ENCODE peak calls at places on chromosomes 4 and X, in nine cellular contexts. S, D, Z, B, F, T, H, P and L are unnamed samples.

GRCh38 chr4:66357316-66357715 is 687.0 kb upstream of the EPHA5 start:
- DNase-seq in D (no peak), S (no peak), F (no peak), H (peak; percentile 68), P (no peak), Z (no peak), B (no peak), T (no peak), L (no peak)

GRCh38 chr4:73735231-73735630 is 5.1 kb upstream of the CXCL8 start:
- DNase-seq in F (no peak), B (no peak), S (no peak), P (no peak), Z (no peak), T (peak; percentile 33), H (peak; percentile 50), D (no peak), L (peak; percentile 9)

GRCh38 chr4:174365018-174365587 is 81.4 kb downstream of the CEP44 start:
- DNase-seq in P (no peak), Z (peak; percentile 52), T (no peak), H (peak; percentile 45), B (peak; percentile 44), F (peak; percentile 4), S (peak; percentile 21), D (no peak), L (peak; percentile 6)

GRCh38 chr4:74444891-74445642 is at the start of gene AREG:
- DNase-seq in D (peak; percentile 85), H (peak; percentile 65), T (peak; percentile 74), P (peak; percentile 79), F (no peak), B (peak; percentile 75), S (no peak), Z (peak; percentile 80), L (peak; percentile 90)

GRCh38 chr4:2186133-2186864 is 55.6 kb downstream of the HAUS3 start:
- DNase-seq in D (no peak), F (no peak), S (peak; percentile 48), H (peak; percentile 7), T (no peak), Z (no peak), B (peak; percentile 83), P (no peak), L (no peak)

GRCh38 chr4:165711436-165711835 is 161.6 kb upstream of the TLL1 start:
- DNase-seq in P (no peak), B (no peak), D (no peak), S (no peak), T (no peak), Z (no peak), F (no peak), H (no peak), L (no peak)

GRCh38 chr4:187184513-187184912 is 460.9 kb upstream of the FAT1 start:
- DNase-seq in P (no peak), S (peak; percentile 16), H (no peak), T (no peak), D (no peak), Z (no peak), B (no peak), F (no peak), L (no peak)

GRCh38 chr4:20203508-20203907 is 48.2 kb upstream of the SLIT2 start:
- DNase-seq in B (no peak), S (no peak), Z (no peak), H (peak; percentile 79), F (no peak), D (no peak), P (peak; percentile 39), T (no peak), L (no peak)

GRCh38 chr4:107603430-107603829 is 116.6 kb downstream of the PAPSS1 start:
- DNase-seq in S (no peak), H (peak; percentile 58), Z (no peak), F (no peak), P (no peak), B (no peak), D (no peak), T (no peak), L (no peak)

GRCh38 chr4:98794565-98795205 is 134.2 kb downstream of the EIF4E start:
- DNase-seq in F (no peak), D (no peak), B (peak; percentile 81), P (no peak), T (no peak), Z (no peak), S (no peak), H (peak; percentile 54), L (no peak)

GRCh38 chr4:127622923-127623754 is 9.6 kb upstream of the INTU start:
- DNase-seq in F (no peak), S (peak; percentile 42), T (no peak), B (peak; percentile 83), D (no peak), H (peak; percentile 54), P (no peak), Z (peak; percentile 48), L (no peak)

GRCh38 chrX:134718329-134719317 is 60.4 kb upstream of the PLAC1 start:
- DNase-seq in T (no peak), F (no peak), H (peak; percentile 86), B (peak; percentile 95), D (no peak), S (no peak), P (peak; percentile 22), Z (peak; percentile 74), L (no peak)

GRCh38 chrX:138487866-138488265 is 223.7 kb downstream of the FGF13 start:
- DNase-seq in F (no peak), D (no peak), H (no peak), B (peak; percentile 44), P (no peak), S (no peak), Z (no peak), T (no peak), L (no peak)

GRCh38 chr4:98657531-98658286 is 702 bp downstream of the TSPAN5 start:
- DNase-seq in S (peak; percentile 78), T (peak; percentile 36), D (no peak), Z (peak; percentile 56), F (peak; percentile 59), P (no peak), H (peak; percentile 75), B (peak; percentile 54), L (peak; percentile 19)

GRCh38 chr4:24968992-24969391 is 56.1 kb upstream of the CCDC149 start:
- DNase-seq in Z (no peak), D (no peak), F (no peak), B (no peak), H (no peak), T (no peak), P (no peak), S (no peak), L (no peak)

GRCh38 chr4:185290018-185290607 is 80.7 kb downstream of the SNX25 start:
- DNase-seq in T (no peak), H (no peak), S (no peak), D (no peak), F (no peak), P (no peak), B (no peak), Z (no peak), L (no peak)

GRCh38 chr4:54099959-54100606 is at the start of gene GSX2:
- DNase-seq in F (no peak), Z (no peak), D (no peak), S (no peak), T (peak; percentile 40), B (peak; percentile 11), H (no peak), P (no peak), L (no peak)

GRCh38 chr4:88244056-88244455 is 40.3 kb downstream of the PPM1K start:
- DNase-seq in Z (no peak), T (no peak), D (no peak), S (no peak), B (no peak), F (no peak), P (no peak), H (no peak), L (no peak)

GRCh38 chrX:129540068-129540653 is at the start of gene OCRL:
- DNase-seq in F (peak; percentile 12), H (peak; percentile 64), S (peak; percentile 85), P (peak; percentile 20), T (peak; percentile 76), Z (peak; percentile 62), B (peak; percentile 75), D (peak; percentile 95), L (peak; percentile 55)

GRCh38 chr4:7192252-7193039 is at the start of gene SORCS2:
- DNase-seq in T (peak; percentile 86), D (peak; percentile 90), H (peak; percentile 36), F (peak; percentile 51), B (peak; percentile 70), Z (peak; percentile 62), P (no peak), S (peak; percentile 67), L (peak; percentile 74)

GRCh38 chr4:57553695-57554094 is 443.5 kb upstream of the IGFBP7 start:
- DNase-seq in Z (no peak), B (no peak), D (no peak), H (no peak), S (no peak), T (no peak), F (peak; percentile 11), P (no peak), L (no peak)

GRCh38 chrX:129781134-129782014 is 1.6 kb downstream of the SASH3 start:
- DNase-seq in B (peak; percentile 60), F (no peak), T (peak; percentile 76), H (no peak), D (no peak), Z (no peak), S (no peak), P (no peak), L (peak; percentile 71)

GRCh38 chr4:137640156-137640837 is 108.0 kb upstream of the PCDH18 start:
- DNase-seq in B (no peak), F (no peak), H (no peak), S (no peak), Z (no peak), P (no peak), D (no peak), T (peak; percentile 18), L (no peak)

GRCh38 chrX:87900320-87900908 is 382.8 kb downstream of the KLHL4 start:
- DNase-seq in H (no peak), D (no peak), Z (peak; percentile 68), B (no peak), T (no peak), S (no peak), P (no peak), F (no peak), L (no peak)

GRCh38 chr4:102445213-102445612 is 55.9 kb upstream of the NFKB1 start:
- DNase-seq in B (no peak), P (no peak), Z (no peak), F (no peak), T (no peak), H (no peak), D (no peak), S (no peak), L (no peak)

GRCh38 chr4:14827111-14827510 is 175.2 kb upstream of the CPEB2 start:
- DNase-seq in B (no peak), F (no peak), T (no peak), H (peak; percentile 56), D (no peak), P (no peak), S (no peak), Z (no peak), L (no peak)

GRCh38 chrX:56804867-56805266 is 75.8 kb downstream of the NBDY start:
- DNase-seq in D (no peak), B (no peak), H (no peak), F (no peak), P (no peak), Z (no peak), S (no peak), T (no peak), L (no peak)

GRCh38 chr4:77911842-77912450 is 49.3 kb downstream of the MRPL1 start:
- DNase-seq in S (no peak), B (no peak), D (no peak), H (peak; percentile 25), P (no peak), Z (no peak), T (peak; percentile 8), F (no peak), L (peak; percentile 10)

GRCh38 chr4:80878218-80878617 is 152.3 kb upstream of the BMP3 start:
- DNase-seq in H (no peak), P (no peak), F (no peak), B (no peak), T (no peak), S (no peak), Z (no peak), D (no peak), L (no peak)

GRCh38 chr4:14892563-14892962 is 109.7 kb upstream of the CPEB2 start:
- DNase-seq in T (no peak), B (no peak), D (no peak), F (no peak), Z (no peak), H (no peak), P (no peak), S (no peak), L (no peak)

GRCh38 chr4:118811008-118811764 is 24.7 kb downstream of the SEC24D start:
- DNase-seq in B (no peak), F (no peak), P (no peak), H (peak; percentile 63), Z (no peak), T (no peak), D (no peak), S (no peak), L (no peak)